ENCODE peak calls at places on chromosomes 2 and 18, in seven cellular contexts. S is HepG2, N is HCT116, W is H1, J is K562, Z is GM12878, B is SK-N-SH. M is an unnamed sample.

GRCh38 chr2:75237296-75237695 is 38.0 kb upstream of the TACR1 start:
- DNase-seq in S (no peak), N (no peak), W (no peak), J (no peak), Z (no peak), B (no peak), M (no peak)

GRCh38 chr2:60759654-60760053 is 3.6 kb downstream of the PAPOLG start:
- DNase-seq in S (no peak), N (no peak), W (no peak), J (no peak), Z (no peak), B (no peak), M (no peak)

GRCh38 chr2:181685150-181685688 is 4.9 kb upstream of the NEUROD1 start:
- DNase-seq in S (no peak), N (no peak), W (no peak), J (no peak), Z (no peak), B (no peak), M (peak)

GRCh38 chr2:33607137-33607781 is 8.2 kb upstream of the FAM98A start:
- DNase-seq in S (no peak), N (no peak), W (no peak), J (no peak), Z (no peak), B (no peak), M (no peak)

GRCh38 chr2:63058149-63058741 is 7.6 kb downstream of the OTX1 start:
- DNase-seq in S (no peak), N (no peak), W (no peak), J (no peak), Z (no peak), B (peak), M (no peak)

GRCh38 chr2:82013641-82014040 is 1709.1 kb upstream of the LRRTM1 start:
- DNase-seq in S (no peak), N (no peak), W (peak), J (no peak), Z (no peak), B (no peak), M (no peak)

GRCh38 chr18:76721207-76721996 is 101.0 kb upstream of the ZNF236 start:
- DNase-seq in S (no peak), N (no peak), W (no peak), J (no peak), Z (no peak), B (no peak), M (no peak)

GRCh38 chr18:52319423-52319822 is 20.6 kb upstream of the DCC start:
- DNase-seq in S (no peak), N (no peak), W (no peak), J (no peak), Z (no peak), B (no peak), M (no peak)

GRCh38 chr2:18651842-18652774 is 62.7 kb upstream of the NT5C1B start:
- DNase-seq in S (no peak), N (no peak), W (no peak), J (no peak), Z (no peak), B (no peak), M (no peak)

GRCh38 chr18:72470391-72470790 is 73.8 kb downstream of the CBLN2 start:
- DNase-seq in S (no peak), N (no peak), W (no peak), J (no peak), Z (no peak), B (no peak), M (no peak)

GRCh38 chr2:238387376-238387775 is 39.4 kb upstream of the ASB1 start:
- DNase-seq in S (no peak), N (no peak), W (no peak), J (no peak), Z (no peak), B (no peak), M (no peak)

GRCh38 chr18:48928787-48929186 is 22.0 kb downstream of the SMAD7 start:
- DNase-seq in S (peak), N (no peak), W (no peak), J (no peak), Z (peak), B (peak), M (no peak)

GRCh38 chr2:20633794-20634259 is 17.1 kb downstream of the HS1BP3 start:
- DNase-seq in S (no peak), N (no peak), W (no peak), J (peak), Z (no peak), B (no peak), M (peak)

GRCh38 chr2:67486041-67486796 is 89.1 kb downstream of the ETAA1 start:
- DNase-seq in S (no peak), N (no peak), W (no peak), J (no peak), Z (no peak), B (no peak), M (no peak)

GRCh38 chr18:33866386-33866785 is 288.4 kb downstream of the ASXL3 start:
- DNase-seq in S (no peak), N (no peak), W (no peak), J (no peak), Z (no peak), B (no peak), M (no peak)

GRCh38 chr2:155965415-155966070 is 367.0 kb downstream of the NR4A2 start:
- DNase-seq in S (no peak), N (no peak), W (no peak), J (no peak), Z (no peak), B (no peak), M (no peak)

GRCh38 chr2:170824526-170825015 is 7.9 kb downstream of the GAD1 start:
- DNase-seq in S (no peak), N (no peak), W (no peak), J (no peak), Z (no peak), B (no peak), M (no peak)

GRCh38 chr2:69618362-69618761 is 25.2 kb downstream of the AAK1 start:
- DNase-seq in S (no peak), N (no peak), W (no peak), J (no peak), Z (no peak), B (no peak), M (no peak)

GRCh38 chr18:22276334-22276713 is 106.9 kb downstream of the GATA6 start:
- DNase-seq in S (no peak), N (no peak), W (no peak), J (no peak), Z (no peak), B (no peak), M (no peak)

GRCh38 chr2:121771976-121772742 is 16.7 kb downstream of the TSN start:
- DNase-seq in S (peak), N (no peak), W (no peak), J (no peak), Z (no peak), B (peak), M (no peak)

GRCh38 chr2:83365476-83365875 is 1093.6 kb downstream of the SUCLG1 start:
- DNase-seq in S (no peak), N (no peak), W (no peak), J (no peak), Z (no peak), B (no peak), M (no peak)

GRCh38 chr2:149346272-149346671 is 15.9 kb downstream of the LYPD6 start:
- DNase-seq in S (no peak), N (no peak), W (no peak), J (no peak), Z (no peak), B (no peak), M (no peak)

GRCh38 chr18:64134044-64134757 is 14.7 kb downstream of the LINC00305 start:
- DNase-seq in S (no peak), N (no peak), W (peak), J (no peak), Z (no peak), B (no peak), M (peak)
- TF ChIP-seq JUND in S (no peak), N (no peak), W (peak), J (no peak), Z (no peak), B (no peak), M (no peak)

GRCh38 chr2:233638836-233639235 is 2.6 kb downstream of the UGT1A10 start:
- DNase-seq in S (no peak), N (no peak), W (no peak), J (no peak), Z (no peak), B (no peak), M (no peak)

GRCh38 chr2:233639860-233640259 is 3.6 kb downstream of the UGT1A10 start:
- DNase-seq in S (no peak), N (no peak), W (no peak), J (no peak), Z (no peak), B (no peak), M (no peak)

GRCh38 chr2:233643128-233643527 is 6.9 kb downstream of the UGT1A10 start:
- DNase-seq in S (peak), N (peak), W (peak), J (no peak), Z (no peak), B (no peak), M (peak)
- TF ChIP-seq JUND in S (no peak), N (no peak), W (no peak), J (no peak), Z (no peak), B (no peak), M (no peak)

DNA sequence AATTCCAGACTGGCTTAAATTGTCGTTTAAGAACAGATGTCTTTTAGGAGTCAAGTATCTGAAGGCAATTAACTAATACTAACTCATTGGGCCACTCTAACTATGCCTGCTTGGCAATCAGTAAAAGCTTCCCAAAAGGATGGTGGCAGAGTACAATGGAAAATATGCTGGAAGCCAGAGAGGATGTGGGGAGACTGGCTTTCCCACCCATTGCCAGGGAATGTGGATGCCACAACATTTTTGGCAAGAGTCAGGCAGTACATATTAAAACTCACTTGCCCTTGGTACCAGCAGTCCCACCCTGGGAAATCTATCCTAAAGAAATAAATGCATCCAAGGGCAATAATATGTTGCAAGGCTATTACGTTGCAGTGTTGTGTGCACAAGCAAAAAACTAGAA is 74.0 kb upstream of the FZD7 start:
- DNase-seq in S (no peak), N (no peak), W (no peak), J (no peak), Z (no peak), B (no peak), M (no peak)
- TF ChIP-seq JUND in S (no peak), N (no peak), W (no peak), J (no peak), Z (no peak), B (no peak), M (no peak)

DNA sequence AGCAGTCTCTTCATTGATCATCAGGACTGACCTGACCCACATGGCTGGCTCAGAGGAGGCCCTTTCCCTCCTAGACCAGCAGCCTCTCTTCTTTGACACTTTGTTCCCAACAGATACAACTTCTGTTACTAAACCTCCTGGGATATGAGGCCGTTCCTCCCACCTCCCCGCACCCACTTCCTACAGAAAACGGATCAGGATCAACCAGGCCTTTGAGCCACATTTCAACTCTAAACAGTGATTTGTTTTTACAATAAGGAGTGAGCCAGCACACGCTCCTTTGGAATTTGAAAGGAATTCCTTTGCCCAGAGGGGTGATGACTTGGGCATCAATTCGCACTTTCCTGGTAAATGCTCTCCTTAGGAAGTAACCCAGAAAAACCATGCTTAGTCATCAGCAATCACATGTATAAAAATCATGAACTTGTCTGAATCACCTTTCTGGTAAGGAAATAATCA is 180.4 kb downstream of the FAM124B start:
- DNase-seq in S (no peak), N (no peak), W (peak), J (no peak), Z (no peak), B (no peak), M (peak)
- TF ChIP-seq JUND in S (no peak), N (no peak), W (no peak), J (no peak), Z (no peak), B (peak), M (no peak)

M was measured in T47D.